ENCODE peak calls at places on chromosomes 5 and 9, in eight cellular contexts. One of them, this sample, is unnamed.

GRCh38 chr9:19466268-19466639 is 57.4 kb downstream of the ACER2 start:
- DNase-seq in ELR: no peak
- DNase-seq in fibroblast of lung: no peak
- DNase-seq in heart right ventricle: no peak
- DNase-seq in NCI-H1417: no peak
- DNase-seq in heart left ventricle: no peak
- DNase-seq in activated CD8-positive, alpha-beta T cell treated with anti-CD3 and anti-CD28 coated beads, Interleukin-2, amount 10 ng/mL, durations not matched to agents 7 days and 5 days: no peak
- DNase-seq in aorta: no peak
- DNase-seq in this sample: no peak

GRCh38 chr5:88269222-88269771 is 652 bp upstream of the TMEM161B start:
- DNase-seq in ELR: peak
- DNase-seq in fibroblast of lung: peak
- DNase-seq in heart right ventricle: no peak
- DNase-seq in NCI-H1417: peak
- DNase-seq in heart left ventricle: no peak
- DNase-seq in activated CD8-positive, alpha-beta T cell treated with anti-CD3 and anti-CD28 coated beads, Interleukin-2, amount 10 ng/mL, durations not matched to agents 7 days and 5 days: peak
- DNase-seq in aorta: no peak
- DNase-seq in this sample: peak

GRCh38 chr9:130478731-130479575 is 34.2 kb downstream of the ASS1 start:
- DNase-seq in ELR: no peak
- DNase-seq in fibroblast of lung: no peak
- DNase-seq in heart right ventricle: no peak
- DNase-seq in NCI-H1417: no peak
- DNase-seq in heart left ventricle: no peak
- DNase-seq in activated CD8-positive, alpha-beta T cell treated with anti-CD3 and anti-CD28 coated beads, Interleukin-2, amount 10 ng/mL, durations not matched to agents 7 days and 5 days: no peak
- DNase-seq in aorta: no peak
- DNase-seq in this sample: no peak

GRCh38 chr5:20166496-20166895 is 178.5 kb upstream of the CDH18 start:
- DNase-seq in ELR: no peak
- DNase-seq in fibroblast of lung: peak
- DNase-seq in heart right ventricle: no peak
- DNase-seq in NCI-H1417: no peak
- DNase-seq in heart left ventricle: no peak
- DNase-seq in activated CD8-positive, alpha-beta T cell treated with anti-CD3 and anti-CD28 coated beads, Interleukin-2, amount 10 ng/mL, durations not matched to agents 7 days and 5 days: no peak
- DNase-seq in aorta: no peak
- DNase-seq in this sample: no peak

GRCh38 chr5:180330810-180331646 is 22.1 kb downstream of the GFPT2 start:
- DNase-seq in ELR: peak
- DNase-seq in fibroblast of lung: peak
- DNase-seq in heart right ventricle: peak
- DNase-seq in NCI-H1417: no peak
- DNase-seq in heart left ventricle: no peak
- DNase-seq in activated CD8-positive, alpha-beta T cell treated with anti-CD3 and anti-CD28 coated beads, Interleukin-2, amount 10 ng/mL, durations not matched to agents 7 days and 5 days: no peak
- DNase-seq in aorta: peak
- DNase-seq in this sample: peak

GRCh38 chr5:110027527-110028322 is 338.0 kb downstream of the MAN2A1 start:
- DNase-seq in ELR: no peak
- DNase-seq in fibroblast of lung: peak
- DNase-seq in heart right ventricle: no peak
- DNase-seq in NCI-H1417: no peak
- DNase-seq in heart left ventricle: no peak
- DNase-seq in activated CD8-positive, alpha-beta T cell treated with anti-CD3 and anti-CD28 coated beads, Interleukin-2, amount 10 ng/mL, durations not matched to agents 7 days and 5 days: no peak
- DNase-seq in aorta: no peak
- DNase-seq in this sample: no peak

GRCh38 chr9:126301985-126302603 is 24.5 kb upstream of the MVB12B start:
- DNase-seq in ELR: peak
- DNase-seq in fibroblast of lung: peak
- DNase-seq in heart right ventricle: peak
- DNase-seq in NCI-H1417: peak
- DNase-seq in heart left ventricle: peak
- DNase-seq in activated CD8-positive, alpha-beta T cell treated with anti-CD3 and anti-CD28 coated beads, Interleukin-2, amount 10 ng/mL, durations not matched to agents 7 days and 5 days: peak
- DNase-seq in aorta: no peak
- DNase-seq in this sample: peak

GRCh38 chr5:96857454-96857853 is 18.8 kb upstream of the ERAP2 start:
- DNase-seq in ELR: no peak
- DNase-seq in fibroblast of lung: no peak
- DNase-seq in heart right ventricle: no peak
- DNase-seq in NCI-H1417: no peak
- DNase-seq in heart left ventricle: no peak
- DNase-seq in activated CD8-positive, alpha-beta T cell treated with anti-CD3 and anti-CD28 coated beads, Interleukin-2, amount 10 ng/mL, durations not matched to agents 7 days and 5 days: no peak
- DNase-seq in aorta: no peak
- DNase-seq in this sample: no peak

GRCh38 chr5:168176941-168177340 is 114.5 kb upstream of the WWC1 start:
- DNase-seq in ELR: no peak
- DNase-seq in fibroblast of lung: no peak
- DNase-seq in heart right ventricle: no peak
- DNase-seq in NCI-H1417: no peak
- DNase-seq in heart left ventricle: no peak
- DNase-seq in activated CD8-positive, alpha-beta T cell treated with anti-CD3 and anti-CD28 coated beads, Interleukin-2, amount 10 ng/mL, durations not matched to agents 7 days and 5 days: no peak
- DNase-seq in aorta: no peak
- DNase-seq in this sample: no peak

GRCh38 chr5:135592312-135593045 is 13.7 kb upstream of the CXCL14 start:
- DNase-seq in ELR: no peak
- DNase-seq in fibroblast of lung: no peak
- DNase-seq in heart right ventricle: no peak
- DNase-seq in NCI-H1417: no peak
- DNase-seq in heart left ventricle: no peak
- DNase-seq in activated CD8-positive, alpha-beta T cell treated with anti-CD3 and anti-CD28 coated beads, Interleukin-2, amount 10 ng/mL, durations not matched to agents 7 days and 5 days: no peak
- DNase-seq in aorta: no peak
- DNase-seq in this sample: no peak

GRCh38 chr5:157248771-157249475 is 17.0 kb upstream of the CYFIP2 start:
- DNase-seq in ELR: no peak
- DNase-seq in fibroblast of lung: no peak
- DNase-seq in heart right ventricle: no peak
- DNase-seq in NCI-H1417: no peak
- DNase-seq in heart left ventricle: no peak
- DNase-seq in activated CD8-positive, alpha-beta T cell treated with anti-CD3 and anti-CD28 coated beads, Interleukin-2, amount 10 ng/mL, durations not matched to agents 7 days and 5 days: peak
- DNase-seq in aorta: no peak
- DNase-seq in this sample: no peak

GRCh38 chr9:8895498-8896224 is 1096.1 kb upstream of the DMAC1 start:
- DNase-seq in ELR: no peak
- DNase-seq in fibroblast of lung: peak
- DNase-seq in heart right ventricle: peak
- DNase-seq in NCI-H1417: peak
- DNase-seq in heart left ventricle: no peak
- DNase-seq in activated CD8-positive, alpha-beta T cell treated with anti-CD3 and anti-CD28 coated beads, Interleukin-2, amount 10 ng/mL, durations not matched to agents 7 days and 5 days: no peak
- DNase-seq in aorta: no peak
- DNase-seq in this sample: peak

GRCh38 chr5:54013556-54014157 is 296.7 kb downstream of the ARL15 start:
- DNase-seq in ELR: peak
- DNase-seq in fibroblast of lung: peak
- DNase-seq in heart right ventricle: no peak
- DNase-seq in NCI-H1417: no peak
- DNase-seq in heart left ventricle: no peak
- DNase-seq in activated CD8-positive, alpha-beta T cell treated with anti-CD3 and anti-CD28 coated beads, Interleukin-2, amount 10 ng/mL, durations not matched to agents 7 days and 5 days: peak
- DNase-seq in aorta: peak
- DNase-seq in this sample: peak

GRCh38 chr5:105817906-105818305 is 1852.8 kb downstream of the EFNA5 start:
- DNase-seq in ELR: no peak
- DNase-seq in fibroblast of lung: no peak
- DNase-seq in heart right ventricle: no peak
- DNase-seq in NCI-H1417: no peak
- DNase-seq in heart left ventricle: no peak
- DNase-seq in activated CD8-positive, alpha-beta T cell treated with anti-CD3 and anti-CD28 coated beads, Interleukin-2, amount 10 ng/mL, durations not matched to agents 7 days and 5 days: no peak
- DNase-seq in aorta: no peak
- DNase-seq in this sample: no peak

GRCh38 chr9:97382099-97382718 is 29.7 kb upstream of the TDRD7 start:
- DNase-seq in ELR: peak
- DNase-seq in fibroblast of lung: no peak
- DNase-seq in heart right ventricle: no peak
- DNase-seq in NCI-H1417: no peak
- DNase-seq in heart left ventricle: no peak
- DNase-seq in activated CD8-positive, alpha-beta T cell treated with anti-CD3 and anti-CD28 coated beads, Interleukin-2, amount 10 ng/mL, durations not matched to agents 7 days and 5 days: no peak
- DNase-seq in aorta: no peak
- DNase-seq in this sample: no peak

GRCh38 chr5:127887282-127887681 is 184.1 kb downstream of the CCDC192 start:
- DNase-seq in ELR: peak
- DNase-seq in fibroblast of lung: peak
- DNase-seq in heart right ventricle: no peak
- DNase-seq in NCI-H1417: no peak
- DNase-seq in heart left ventricle: no peak
- DNase-seq in activated CD8-positive, alpha-beta T cell treated with anti-CD3 and anti-CD28 coated beads, Interleukin-2, amount 10 ng/mL, durations not matched to agents 7 days and 5 days: no peak
- DNase-seq in aorta: no peak
- DNase-seq in this sample: peak

GRCh38 chr5:57834829-57835554 is 352.4 kb upstream of the ACTBL2 start:
- DNase-seq in ELR: no peak
- DNase-seq in fibroblast of lung: peak
- DNase-seq in heart right ventricle: no peak
- DNase-seq in NCI-H1417: peak
- DNase-seq in heart left ventricle: no peak
- DNase-seq in activated CD8-positive, alpha-beta T cell treated with anti-CD3 and anti-CD28 coated beads, Interleukin-2, amount 10 ng/mL, durations not matched to agents 7 days and 5 days: no peak
- DNase-seq in aorta: no peak
- DNase-seq in this sample: peak

GRCh38 chr5:167743685-167744084 is 547.8 kb upstream of the WWC1 start:
- DNase-seq in ELR: peak
- DNase-seq in fibroblast of lung: peak
- DNase-seq in heart right ventricle: no peak
- DNase-seq in NCI-H1417: no peak
- DNase-seq in heart left ventricle: no peak
- DNase-seq in activated CD8-positive, alpha-beta T cell treated with anti-CD3 and anti-CD28 coated beads, Interleukin-2, amount 10 ng/mL, durations not matched to agents 7 days and 5 days: no peak
- DNase-seq in aorta: no peak
- DNase-seq in this sample: no peak

GRCh38 chr9:114806571-114806970 is 732 bp upstream of the TNFSF15 start:
- DNase-seq in ELR: no peak
- DNase-seq in fibroblast of lung: no peak
- DNase-seq in heart right ventricle: no peak
- DNase-seq in NCI-H1417: no peak
- DNase-seq in heart left ventricle: no peak
- DNase-seq in activated CD8-positive, alpha-beta T cell treated with anti-CD3 and anti-CD28 coated beads, Interleukin-2, amount 10 ng/mL, durations not matched to agents 7 days and 5 days: no peak
- DNase-seq in aorta: no peak
- DNase-seq in this sample: no peak

GRCh38 chr5:132239776-132240175 is 12.1 kb upstream of the P4HA2 start:
- DNase-seq in ELR: no peak
- DNase-seq in fibroblast of lung: no peak
- DNase-seq in heart right ventricle: peak
- DNase-seq in NCI-H1417: no peak
- DNase-seq in heart left ventricle: no peak
- DNase-seq in activated CD8-positive, alpha-beta T cell treated with anti-CD3 and anti-CD28 coated beads, Interleukin-2, amount 10 ng/mL, durations not matched to agents 7 days and 5 days: no peak
- DNase-seq in aorta: no peak
- DNase-seq in this sample: no peak

GRCh38 chr5:88892669-88893068 is 9.7 kb upstream of the MEF2C start:
- DNase-seq in ELR: no peak
- DNase-seq in fibroblast of lung: no peak
- DNase-seq in heart right ventricle: no peak
- DNase-seq in NCI-H1417: no peak
- DNase-seq in heart left ventricle: no peak
- DNase-seq in activated CD8-positive, alpha-beta T cell treated with anti-CD3 and anti-CD28 coated beads, Interleukin-2, amount 10 ng/mL, durations not matched to agents 7 days and 5 days: no peak
- DNase-seq in aorta: no peak
- DNase-seq in this sample: no peak

GRCh38 chr9:75138260-75139040 is 50.1 kb downstream of the OSTF1 start:
- DNase-seq in ELR: no peak
- DNase-seq in fibroblast of lung: no peak
- DNase-seq in heart right ventricle: no peak
- DNase-seq in NCI-H1417: no peak
- DNase-seq in heart left ventricle: no peak
- DNase-seq in activated CD8-positive, alpha-beta T cell treated with anti-CD3 and anti-CD28 coated beads, Interleukin-2, amount 10 ng/mL, durations not matched to agents 7 days and 5 days: no peak
- DNase-seq in aorta: no peak
- DNase-seq in this sample: no peak

GRCh38 chr5:75640395-75640794 is 29.1 kb downstream of the ANKDD1B start:
- DNase-seq in ELR: peak
- DNase-seq in fibroblast of lung: peak
- DNase-seq in heart right ventricle: no peak
- DNase-seq in NCI-H1417: no peak
- DNase-seq in heart left ventricle: no peak
- DNase-seq in activated CD8-positive, alpha-beta T cell treated with anti-CD3 and anti-CD28 coated beads, Interleukin-2, amount 10 ng/mL, durations not matched to agents 7 days and 5 days: no peak
- DNase-seq in aorta: no peak
- DNase-seq in this sample: peak

GRCh38 chr9:69801994-69802393 is 18.6 kb upstream of the CFAP95 start:
- DNase-seq in ELR: peak
- DNase-seq in fibroblast of lung: no peak
- DNase-seq in heart right ventricle: no peak
- DNase-seq in NCI-H1417: no peak
- DNase-seq in heart left ventricle: no peak
- DNase-seq in activated CD8-positive, alpha-beta T cell treated with anti-CD3 and anti-CD28 coated beads, Interleukin-2, amount 10 ng/mL, durations not matched to agents 7 days and 5 days: no peak
- DNase-seq in aorta: no peak
- DNase-seq in this sample: no peak

GRCh38 chr5:65674749-65675148 is 47.2 kb downstream of the SGTB start:
- DNase-seq in ELR: peak
- DNase-seq in fibroblast of lung: peak
- DNase-seq in heart right ventricle: no peak
- DNase-seq in NCI-H1417: no peak
- DNase-seq in heart left ventricle: no peak
- DNase-seq in activated CD8-positive, alpha-beta T cell treated with anti-CD3 and anti-CD28 coated beads, Interleukin-2, amount 10 ng/mL, durations not matched to agents 7 days and 5 days: no peak
- DNase-seq in aorta: no peak
- DNase-seq in this sample: no peak

GRCh38 chr9:131429121-131430012 is 35.5 kb downstream of the PRRC2B start:
- DNase-seq in ELR: no peak
- DNase-seq in fibroblast of lung: no peak
- DNase-seq in heart right ventricle: no peak
- DNase-seq in NCI-H1417: peak
- DNase-seq in heart left ventricle: no peak
- DNase-seq in activated CD8-positive, alpha-beta T cell treated with anti-CD3 and anti-CD28 coated beads, Interleukin-2, amount 10 ng/mL, durations not matched to agents 7 days and 5 days: no peak
- DNase-seq in aorta: no peak
- DNase-seq in this sample: no peak

GRCh38 chr5:128213340-128213739 is 129.8 kb downstream of the SLC12A2 start:
- DNase-seq in ELR: peak
- DNase-seq in fibroblast of lung: peak
- DNase-seq in heart right ventricle: peak
- DNase-seq in NCI-H1417: peak
- DNase-seq in heart left ventricle: peak
- DNase-seq in activated CD8-positive, alpha-beta T cell treated with anti-CD3 and anti-CD28 coated beads, Interleukin-2, amount 10 ng/mL, durations not matched to agents 7 days and 5 days: peak
- DNase-seq in aorta: no peak
- DNase-seq in this sample: peak

GRCh38 chr9:130240410-130241197 is 25.0 kb upstream of the HMCN2 start:
- DNase-seq in ELR: peak
- DNase-seq in fibroblast of lung: peak
- DNase-seq in heart right ventricle: peak
- DNase-seq in NCI-H1417: peak
- DNase-seq in heart left ventricle: peak
- DNase-seq in activated CD8-positive, alpha-beta T cell treated with anti-CD3 and anti-CD28 coated beads, Interleukin-2, amount 10 ng/mL, durations not matched to agents 7 days and 5 days: peak
- DNase-seq in aorta: peak
- DNase-seq in this sample: peak

GRCh38 chr9:7286101-7286500 is 513.5 kb downstream of the DMAC1 start:
- DNase-seq in ELR: no peak
- DNase-seq in fibroblast of lung: no peak
- DNase-seq in heart right ventricle: no peak
- DNase-seq in NCI-H1417: no peak
- DNase-seq in heart left ventricle: no peak
- DNase-seq in activated CD8-positive, alpha-beta T cell treated with anti-CD3 and anti-CD28 coated beads, Interleukin-2, amount 10 ng/mL, durations not matched to agents 7 days and 5 days: no peak
- DNase-seq in aorta: no peak
- DNase-seq in this sample: no peak

GRCh38 chr5:119792154-119792799 is 162.9 kb downstream of the FAM170A start:
- DNase-seq in ELR: no peak
- DNase-seq in fibroblast of lung: no peak
- DNase-seq in heart right ventricle: no peak
- DNase-seq in NCI-H1417: no peak
- DNase-seq in heart left ventricle: no peak
- DNase-seq in activated CD8-positive, alpha-beta T cell treated with anti-CD3 and anti-CD28 coated beads, Interleukin-2, amount 10 ng/mL, durations not matched to agents 7 days and 5 days: no peak
- DNase-seq in aorta: no peak
- DNase-seq in this sample: no peak

GRCh38 chr9:113514061-113514460 is 50.5 kb downstream of the RGS3 start:
- DNase-seq in ELR: no peak
- DNase-seq in fibroblast of lung: no peak
- DNase-seq in heart right ventricle: no peak
- DNase-seq in NCI-H1417: no peak
- DNase-seq in heart left ventricle: no peak
- DNase-seq in activated CD8-positive, alpha-beta T cell treated with anti-CD3 and anti-CD28 coated beads, Interleukin-2, amount 10 ng/mL, durations not matched to agents 7 days and 5 days: no peak
- DNase-seq in aorta: no peak
- DNase-seq in this sample: no peak

GRCh38 chr5:33981408-33982171 is 2.9 kb downstream of the SLC45A2 start:
- DNase-seq in ELR: no peak
- DNase-seq in fibroblast of lung: peak
- DNase-seq in heart right ventricle: no peak
- DNase-seq in NCI-H1417: no peak
- DNase-seq in heart left ventricle: no peak
- DNase-seq in activated CD8-positive, alpha-beta T cell treated with anti-CD3 and anti-CD28 coated beads, Interleukin-2, amount 10 ng/mL, durations not matched to agents 7 days and 5 days: no peak
- DNase-seq in aorta: no peak
- DNase-seq in this sample: no peak

GRCh38 chr9:14400658-14400995 is 86.7 kb upstream of the NFIB start:
- DNase-seq in ELR: peak
- DNase-seq in fibroblast of lung: peak
- DNase-seq in heart right ventricle: peak
- DNase-seq in NCI-H1417: peak
- DNase-seq in heart left ventricle: peak
- DNase-seq in activated CD8-positive, alpha-beta T cell treated with anti-CD3 and anti-CD28 coated beads, Interleukin-2, amount 10 ng/mL, durations not matched to agents 7 days and 5 days: no peak
- DNase-seq in aorta: no peak
- DNase-seq in this sample: peak

GRCh38 chr9:76365028-76365427 is 29.2 kb downstream of the RFK start:
- DNase-seq in ELR: peak
- DNase-seq in fibroblast of lung: peak
- DNase-seq in heart right ventricle: no peak
- DNase-seq in NCI-H1417: no peak
- DNase-seq in heart left ventricle: no peak
- DNase-seq in activated CD8-positive, alpha-beta T cell treated with anti-CD3 and anti-CD28 coated beads, Interleukin-2, amount 10 ng/mL, durations not matched to agents 7 days and 5 days: no peak
- DNase-seq in aorta: no peak
- DNase-seq in this sample: peak

This sample was measured in endothelial cell of umbilical vein.